ENCODE peak calls at places on chromosomes 1 and 21, in eight cellular contexts. P is NCI-H2081, V is A172, I is Daoy, K is NCI-H1092, Z is glomerular endothelial cell, W is AG09309, J is IMR-90. F is an unnamed sample.

GRCh38 chr1:41581216-41582003 is 96.9 kb upstream of the EDN2 start:
- DNase-seq in V (no peak), P (no peak), Z (no peak), I (no peak), J (no peak), W (no peak), K (no peak), F (no peak)

GRCh38 chr1:15959847-15960446 is 16.0 kb downstream of the ZBTB17 start:
- DNase-seq in J (no peak), Z (no peak), I (no peak), V (no peak), K (no peak), W (no peak), P (no peak), F (no peak)

GRCh38 chr1:223844962-223845809 is 561 bp downstream of the TP53BP2 start:
- DNase-seq in Z (no peak), J (peak), P (peak), I (peak), K (peak), V (peak), W (no peak), F (peak)

GRCh38 chr1:229296541-229296941 is 25.6 kb downstream of the RAB4A start:
- DNase-seq in P (no peak), K (no peak), V (peak), J (peak), I (no peak), Z (no peak), W (peak), F (no peak)

GRCh38 chr21:37916795-37917142 is 512 bp upstream of the KCNJ6 start:
- DNase-seq in J (no peak), P (no peak), Z (no peak), W (no peak), I (peak), V (no peak), K (peak), F (no peak)

GRCh38 chr1:109618614-109619404 is 607 bp downstream of the GNAT2 start:
- DNase-seq in K (no peak), J (no peak), V (no peak), I (no peak), Z (no peak), P (no peak), W (no peak), F (no peak)

GRCh38 chr1:184954232-184954995 is 19.9 kb downstream of the NIBAN1 start:
- DNase-seq in V (peak), J (no peak), Z (no peak), I (peak), W (no peak), P (no peak), K (no peak), F (no peak)

GRCh38 chr21:27475363-27475955 is 508.6 kb upstream of the ADAMTS5 start:
- DNase-seq in I (peak), W (no peak), P (no peak), V (no peak), K (no peak), Z (no peak), J (no peak), F (no peak)

GRCh38 chr21:22174746-22175145 is 1176.5 kb downstream of the NCAM2 start:
- DNase-seq in W (no peak), I (no peak), K (no peak), V (no peak), Z (no peak), P (no peak), J (no peak), F (no peak)

GRCh38 chr1:182595641-182596240 is 6.7 kb upstream of the RNASEL start:
- DNase-seq in K (peak), P (peak), V (peak), I (peak), Z (no peak), J (peak), W (no peak), F (no peak)

GRCh38 chr1:176801553-176802020 is 338.6 kb downstream of the PAPPA2 start:
- DNase-seq in J (no peak), Z (no peak), W (no peak), P (no peak), K (no peak), V (peak), I (no peak), F (no peak)

GRCh38 chr1:224253721-224254120 is 70.7 kb downstream of the DEGS1 start:
- DNase-seq in P (no peak), K (no peak), W (peak), V (peak), J (peak), I (no peak), Z (no peak), F (no peak)

GRCh38 chr1:195604287-195604686 is 1004.0 kb downstream of the KCNT2 start:
- DNase-seq in V (peak), W (peak), I (peak), K (no peak), Z (no peak), P (no peak), J (peak), F (no peak)

GRCh38 chr1:77412794-77413530 is 131.1 kb downstream of the AK5 start:
- DNase-seq in P (no peak), I (no peak), V (no peak), K (no peak), W (no peak), J (no peak), Z (no peak), F (no peak)

GRCh38 chr1:200302893-200303250 is 107.0 kb downstream of the ZNF281 start:
- DNase-seq in Z (no peak), J (no peak), P (no peak), I (peak), W (no peak), V (no peak), K (no peak), F (no peak)

GRCh38 chr21:31943586-31943985 is 70.8 kb downstream of the HUNK start:
- DNase-seq in K (no peak), P (no peak), I (no peak), J (no peak), Z (no peak), W (no peak), V (no peak), F (no peak)

GRCh38 chr21:45623436-45623835 is 20.1 kb upstream of the PCBP3 start:
- DNase-seq in V (no peak), I (no peak), W (no peak), Z (no peak), K (no peak), J (no peak), P (no peak), F (no peak)

GRCh38 chr21:32257952-32258785 is 20.7 kb downstream of the MIS18A start:
- DNase-seq in K (peak), P (peak), Z (peak), V (peak), W (peak), I (peak), J (peak), F (peak)

GRCh38 chr1:109149874-109150601 is 36.1 kb downstream of the ELAPOR1 start:
- DNase-seq in V (no peak), I (no peak), K (no peak), J (no peak), P (no peak), W (no peak), Z (no peak), F (no peak)

GRCh38 chr1:81023187-81023724 is 777.5 kb upstream of the ADGRL2 start:
- DNase-seq in P (no peak), V (no peak), J (no peak), W (no peak), K (no peak), I (no peak), Z (no peak), F (no peak)

GRCh38 chr1:175742790-175743459 is 470 bp downstream of the TNR start:
- DNase-seq in P (peak), I (peak), Z (peak), J (peak), K (peak), V (peak), W (no peak), F (no peak)

GRCh38 chr21:14466715-14467114 is 79.4 kb downstream of the SAMSN1 start:
- DNase-seq in J (no peak), V (no peak), W (no peak), I (no peak), K (no peak), P (no peak), Z (no peak), F (no peak)

GRCh38 chr21:38440746-38441145 is 57.5 kb downstream of the ERG start:
- DNase-seq in K (no peak), V (peak), I (peak), J (peak), Z (no peak), W (peak), P (no peak), F (no peak)